ENCODE peak calls at places on chromosomes 11 and 22, in five cellular contexts. P is SK-N-SH, D is GM12878, M is HepG2, B is K562. J is an unnamed sample.

GRCh38 chr11:15972838-15973237 is 383.5 kb downstream of the SOX6 start:
- DNase-seq in P (no peak), M (no peak), B (no peak), D (no peak), J (no peak)

GRCh38 chr11:113562981-113563461 is 87.8 kb upstream of the DRD2 start:
- DNase-seq in B (no peak), M (no peak), P (no peak), D (no peak), J (no peak)

GRCh38 chr11:63490551-63491239 is at the start of gene PLAAT5:
- DNase-seq in D (no peak), P (peak; percentile 50), B (no peak), M (no peak), J (no peak)

GRCh38 chr11:129720994-129721393 is 94.7 kb upstream of the TMEM45B start:
- DNase-seq in D (no peak), P (no peak), B (no peak), M (no peak), J (no peak)

GRCh38 chr11:126231725-126232459 is 20.3 kb downstream of the FAM118B start:
- DNase-seq in M (no peak), B (no peak), D (no peak), P (no peak), J (no peak)

GRCh38 chr11:101862410-101863233 is 52.2 kb upstream of the CEP126 start:
- DNase-seq in D (no peak), B (no peak), M (peak; percentile 76), P (peak; percentile 15), J (no peak)

GRCh38 chr11:29051935-29052334 is 943.7 kb downstream of the METTL15 start:
- DNase-seq in M (no peak), D (no peak), B (no peak), P (no peak), J (no peak)

GRCh38 chr11:17473071-17473744 is 3.4 kb downstream of the ABCC8 start:
- DNase-seq in B (peak; percentile 65), M (peak; percentile 68), D (no peak), P (peak; percentile 72), J (no peak)

GRCh38 chr22:50301581-50301991 is 5.9 kb downstream of the PLXNB2 start:
- DNase-seq in M (no peak), B (no peak), D (no peak), P (peak; percentile 91), J (no peak)

GRCh38 chr11:10410844-10411200 is 44.2 kb upstream of the AMPD3 start:
- DNase-seq in M (no peak), P (no peak), B (no peak), D (no peak), J (no peak)

GRCh38 chr11:123630126-123630531 is 24.3 kb downstream of the SCN3B start:
- DNase-seq in B (no peak), P (no peak), M (no peak), D (no peak), J (no peak)

GRCh38 chr11:16607675-16608644 is 130.5 kb upstream of the C11orf58 start:
- DNase-seq in M (no peak), D (no peak), B (peak; percentile 53), P (peak; percentile 69), J (no peak)

GRCh38 chr11:42243370-42243769 is 783.9 kb upstream of the LRRC4C start:
- DNase-seq in M (no peak), B (no peak), P (no peak), D (no peak), J (no peak)

GRCh38 chr22:22810018-22810427 is 77.6 kb upstream of the IGLL5 start:
- DNase-seq in B (peak; percentile 100), M (peak; percentile 50), D (no peak), P (peak; percentile 51), J (peak; percentile 37)

GRCh38 chr22:24526191-24526590 is 28.7 kb downstream of the GUCD1 start:
- DNase-seq in B (no peak), M (no peak), D (no peak), P (no peak), J (no peak)

GRCh38 chr11:121412000-121412587 is 40.0 kb upstream of the SORL1 start:
- DNase-seq in B (no peak), D (no peak), M (no peak), P (no peak), J (no peak)

GRCh38 chr22:49827853-49828598 is at the start of gene BRD1:
- DNase-seq in D (no peak), B (no peak), M (no peak), P (peak; percentile 89), J (no peak)

GRCh38 chr22:40499187-40499753 is 128.9 kb downstream of the SGSM3 start:
- DNase-seq in P (peak; percentile 14), B (peak; percentile 40), D (peak; percentile 55), M (peak; percentile 84), J (no peak)

GRCh38 chr22:23856721-23857605 is 712 bp upstream of the SLC2A11 start:
- DNase-seq in M (peak; percentile 54), B (no peak), P (peak; percentile 63), D (no peak), J (no peak)

GRCh38 chr11:12050470-12050891 is 42.1 kb upstream of the DKK3 start:
- DNase-seq in B (no peak), P (no peak), D (no peak), M (no peak), J (no peak)

GRCh38 chr11:62489204-62489603 is 57.4 kb downstream of the AHNAK start:
- DNase-seq in P (no peak), D (no peak), B (no peak), M (no peak), J (no peak)

GRCh38 chr22:20422271-20422958 is 15.2 kb downstream of the SCARF2 start:
- DNase-seq in M (no peak), P (peak; percentile 97), D (no peak), B (no peak), J (peak; percentile 47)

GRCh38 chr11:117950999-117951961 is 22.1 kb upstream of the TMPRSS13 start:
- DNase-seq in P (no peak), B (no peak), D (no peak), M (no peak), J (no peak)

GRCh38 chr11:88377151-88377550 is 39.6 kb upstream of the CTSC start:
- DNase-seq in B (no peak), D (no peak), M (no peak), P (no peak), J (no peak)

GRCh38 chr22:49734390-49734789 is 93.3 kb downstream of the BRD1 start:
- DNase-seq in P (no peak), M (no peak), D (no peak), B (no peak), J (no peak)

GRCh38 chr11:78857688-78858087 is 283.0 kb upstream of the NARS2 start:
- DNase-seq in P (peak; percentile 59), B (no peak), M (no peak), D (no peak), J (no peak)

GRCh38 chr11:101706541-101706940 is 122.7 kb upstream of the TRPC6 start:
- DNase-seq in P (no peak), B (no peak), D (no peak), M (no peak), J (no peak)

GRCh38 chr11:120914021-120914420 is 109.9 kb upstream of the TBCEL start:
- DNase-seq in P (no peak), B (no peak), D (no peak), M (no peak), J (no peak)

GRCh38 chr11:24046731-24047130 is 450.1 kb upstream of the LUZP2 start:
- DNase-seq in M (no peak), B (no peak), P (no peak), D (no peak), J (no peak)

GRCh38 chr11:120547301-120547700 is 35.8 kb downstream of the GRIK4 start:
- DNase-seq in M (no peak), B (no peak), D (no peak), P (no peak), J (no peak)

DNA sequence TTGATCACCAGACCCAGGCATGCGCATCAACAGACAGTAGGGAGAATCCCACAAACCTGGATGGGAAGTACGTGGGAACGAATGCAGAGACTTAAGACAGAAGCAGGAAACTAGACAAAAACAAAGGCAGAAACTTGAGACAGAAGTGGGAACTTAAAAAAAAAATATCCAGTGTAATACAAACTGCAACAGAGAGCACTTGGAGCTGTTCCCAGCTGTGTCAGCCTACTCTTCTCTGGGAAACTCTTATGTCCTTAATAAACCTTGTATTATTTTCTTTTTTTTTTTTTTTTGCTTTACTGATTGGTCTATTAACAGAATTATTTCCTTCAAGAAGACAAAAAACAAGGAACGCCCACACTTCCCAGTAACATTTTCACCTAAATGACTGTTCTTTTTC is 1818.1 kb upstream of the RAG2 start:
- DNase-seq in B (no peak), M (no peak), P (no peak), D (no peak), J (no peak)
- TF ChIP-seq GABPA in B (no peak), M (no peak), P (no peak), D (no peak), J (no peak)

GRCh38 chr11:1949302-1949701 is 2.2 kb downstream of the MRPL23 start:
- DNase-seq in P (no peak), M (no peak), B (no peak), D (no peak), J (no peak)

GRCh38 chr11:1947592-1948237 is 583 bp downstream of the MRPL23 start:
- DNase-seq in D (no peak), M (no peak), P (no peak), B (no peak), J (no peak)

GRCh38 chr11:1946812-1947480 is at the start of gene MRPL23:
- DNase-seq in P (no peak), D (no peak), B (no peak), M (no peak), J (peak; percentile 0)

GRCh38 chr11:1949922-1950321 is 2.8 kb downstream of the MRPL23 start:
- DNase-seq in B (no peak), P (no peak), D (no peak), M (no peak), J (no peak)

GRCh38 chr11:1948389-1948788 is 1.3 kb downstream of the MRPL23 start:
- DNase-seq in P (no peak), B (no peak), D (no peak), M (no peak), J (no peak)
- TF ChIP-seq REST in P (no peak), B (no peak), D (no peak), M (no peak), J (no peak)

DNA sequence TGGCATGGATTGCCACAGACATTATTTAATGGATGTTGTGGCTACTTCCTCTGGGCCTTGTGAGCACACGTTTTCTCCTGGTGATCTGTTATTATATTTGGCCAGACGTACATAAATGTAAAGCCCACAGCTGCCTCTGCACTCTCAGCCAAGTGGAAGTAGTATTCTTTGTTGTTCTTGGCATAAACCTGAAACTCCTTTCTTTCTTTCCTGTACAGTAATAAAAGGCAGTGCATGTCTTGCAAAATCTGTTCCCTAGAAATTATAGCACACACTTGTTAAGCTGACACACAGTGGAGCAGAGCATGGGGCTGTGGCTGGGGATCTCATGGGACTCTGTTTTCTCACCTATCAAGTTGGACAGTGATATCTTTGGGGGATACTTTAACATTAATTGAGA is 20.8 kb downstream of the PANX1 start:
- DNase-seq in M (no peak), D (no peak), B (no peak), P (no peak), J (no peak)
- TF ChIP-seq GABPA in M (no peak), D (no peak), B (no peak), P (no peak), J (no peak)

DNA sequence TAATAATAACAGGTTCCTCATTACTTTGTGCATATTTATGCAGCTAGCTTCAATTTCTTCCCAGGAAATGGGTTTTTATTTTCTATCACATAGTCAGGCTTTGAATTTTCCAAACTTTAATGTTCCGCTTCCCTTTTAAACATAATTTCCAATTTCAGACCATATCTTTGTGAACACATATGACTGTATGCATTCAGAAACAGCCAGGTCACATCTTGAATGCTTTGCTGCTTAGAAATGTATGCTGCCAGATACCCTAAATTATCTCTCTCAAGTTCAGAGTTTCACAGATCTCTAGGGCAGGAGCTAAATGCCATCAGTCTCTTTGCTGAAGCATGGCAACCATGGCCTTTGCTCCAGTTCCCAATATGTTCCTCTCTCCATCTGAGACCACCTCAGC is 2203.8 kb downstream of the LRRC4C start:
- DNase-seq in B (no peak), M (no peak), D (no peak), P (no peak), J (no peak)
- TF ChIP-seq REST in B (no peak), M (no peak), D (no peak), P (no peak), J (no peak)